ENCODE peak calls at places on chromosomes 11 and 22, in ten cellular contexts. M is HuH-7.5; T is nephron progenitor cell; B is CD4-positive, alpha-beta T cell; W is GM18507; X is fibroblast of lung; D is NCI-H2171; K is effector memory CD8-positive, alpha-beta T cell; Q is glutamatergic neuron; U is left ventricle myocardium superior. Y is an unnamed sample.

GRCh38 chr11:91158901-91159537 is 936.2 kb upstream of the CHORDC1 start:
- DNase-seq in X (peak), D (no peak), K (no peak), U (no peak), B (no peak), T (no peak), Q (no peak), M (no peak), W (no peak), Y (no peak)

GRCh38 chr22:47372111-47372581 is 609.7 kb downstream of the TBC1D22A start:
- DNase-seq in M (no peak), Q (no peak), X (no peak), B (no peak), D (no peak), K (no peak), U (no peak), W (no peak), T (no peak), Y (no peak)

GRCh38 chr22:23537421-23537820 is 42.7 kb downstream of the IGLL1 start:
- DNase-seq in D (no peak), X (no peak), K (no peak), B (no peak), W (no peak), M (no peak), U (no peak), T (no peak), Q (no peak), Y (peak)

GRCh38 chr11:84854498-84854880 is 772.7 kb downstream of the DLG2 start:
- DNase-seq in D (no peak), Q (no peak), T (no peak), K (no peak), U (no peak), W (no peak), M (no peak), B (no peak), X (no peak), Y (no peak)

GRCh38 chr11:134978388-134979088 is 566.5 kb upstream of the B3GAT1 start:
- DNase-seq in M (no peak), B (no peak), U (no peak), Q (no peak), W (no peak), K (no peak), D (no peak), T (no peak), X (no peak), Y (no peak)

GRCh38 chr11:113994077-113994954 is 19.4 kb downstream of the HTR3A start:
- DNase-seq in K (peak), D (no peak), T (peak), W (no peak), Q (peak), U (no peak), M (peak), X (peak), B (peak), Y (peak)

GRCh38 chr11:36141161-36141560 is 148.1 kb downstream of the COMMD9 start:
- DNase-seq in T (peak), W (no peak), U (no peak), Q (no peak), B (no peak), K (no peak), M (no peak), D (no peak), X (no peak), Y (no peak)

GRCh38 chr11:125300791-125301218 is 136.3 kb downstream of the PKNOX2 start:
- DNase-seq in K (no peak), T (no peak), U (peak), X (peak), B (no peak), D (no peak), W (no peak), M (no peak), Q (no peak), Y (no peak)

GRCh38 chr11:68010058-68011041 is at the start of gene ALDH3B1:
- DNase-seq in X (peak), M (peak), U (peak), K (no peak), T (peak), B (no peak), D (no peak), W (no peak), Q (peak), Y (peak)

GRCh38 chr11:61545341-61545740 is 35.5 kb downstream of the SYT7 start:
- DNase-seq in Q (no peak), X (no peak), W (peak), M (peak), U (no peak), T (no peak), D (no peak), K (no peak), B (no peak), Y (no peak)

GRCh38 chr11:130389315-130389935 is 39.0 kb downstream of the ADAMTS8 start:
- DNase-seq in K (peak), Q (no peak), M (no peak), W (no peak), B (no peak), T (no peak), D (no peak), X (peak), U (peak), Y (no peak)

GRCh38 chr22:31876156-31877035 is 67.9 kb upstream of the YWHAH start:
- DNase-seq in W (no peak), U (no peak), T (no peak), X (no peak), Q (no peak), M (no peak), K (no peak), B (no peak), D (no peak), Y (no peak)

GRCh38 chr22:41425704-41426365 is 20.8 kb downstream of the TOB2 start:
- DNase-seq in D (no peak), X (no peak), U (no peak), W (no peak), Q (no peak), K (no peak), M (no peak), T (no peak), B (no peak), Y (no peak)

GRCh38 chr11:21810650-21811049 is 382.2 kb upstream of the ANO5 start:
- DNase-seq in D (no peak), X (no peak), B (no peak), M (no peak), Q (no peak), K (no peak), U (no peak), T (no peak), W (no peak), Y (no peak)

GRCh38 chr11:65892661-65893317 is 2.3 kb downstream of the CCDC85B start:
- DNase-seq in M (no peak), U (peak), B (no peak), K (no peak), Q (no peak), T (no peak), D (no peak), X (no peak), W (no peak), Y (no peak)

GRCh38 chr11:12961615-12962014 is 47.5 kb upstream of the RASSF10 start:
- DNase-seq in Q (no peak), X (peak), U (no peak), B (no peak), T (no peak), K (no peak), D (no peak), M (no peak), W (no peak), Y (no peak)

GRCh38 chr11:74438681-74439080 is 28.7 kb downstream of the KCNE3 start:
- DNase-seq in M (no peak), B (no peak), D (no peak), K (no peak), U (no peak), X (no peak), T (no peak), Q (no peak), W (no peak), Y (no peak)

GRCh38 chr11:122103366-122103765 is 12.6 kb downstream of the BLID start:
- DNase-seq in B (no peak), Q (no peak), K (no peak), M (no peak), D (no peak), U (no peak), W (no peak), X (peak), T (no peak), Y (no peak)

GRCh38 chr11:76280151-76280881 is 74.0 kb upstream of the WNT11 start:
- DNase-seq in K (no peak), T (no peak), U (no peak), B (no peak), Q (no peak), M (no peak), X (no peak), D (no peak), W (no peak), Y (no peak)

GRCh38 chr11:79362821-79363220 is 78.0 kb downstream of the TENM4 start:
- DNase-seq in W (no peak), D (no peak), B (no peak), U (no peak), T (no peak), X (no peak), M (no peak), Q (no peak), K (no peak), Y (no peak)

GRCh38 chr11:1062075-1062820 is 12.4 kb upstream of the MUC2 start:
- DNase-seq in M (no peak), B (no peak), U (no peak), Q (no peak), W (no peak), X (no peak), T (no peak), K (no peak), D (no peak), Y (no peak)

GRCh38 chr22:19040581-19041402 is 81.4 kb downstream of the DGCR2 start:
- DNase-seq in T (no peak), X (no peak), U (no peak), K (no peak), B (no peak), W (no peak), M (no peak), D (no peak), Q (no peak), Y (no peak)

GRCh38 chr11:47932544-47932943 is 47.8 kb upstream of the PTPRJ start:
- DNase-seq in W (no peak), D (no peak), X (no peak), B (no peak), T (no peak), Q (no peak), K (no peak), M (no peak), U (no peak), Y (no peak)

GRCh38 chr22:22371031-22371541 is 126.5 kb downstream of the VPREB1 start:
- DNase-seq in X (no peak), Q (no peak), M (no peak), T (no peak), W (no peak), D (no peak), B (no peak), U (peak), K (no peak), Y (no peak)

GRCh38 chr11:13338437-13339069 is 61.0 kb downstream of the BMAL1 start:
- DNase-seq in B (no peak), Q (no peak), D (no peak), K (no peak), M (no peak), X (peak), T (no peak), W (no peak), U (no peak), Y (no peak)

GRCh38 chr22:39690901-39691620 is 120.5 kb downstream of the CACNA1I start:
- DNase-seq in M (no peak), Q (peak), K (no peak), W (no peak), B (no peak), U (no peak), T (peak), D (no peak), X (no peak), Y (peak)

GRCh38 chr22:49087163-49087562 is 740.5 kb downstream of the BRD1 start:
- DNase-seq in T (no peak), B (no peak), W (no peak), U (no peak), Q (no peak), M (no peak), X (no peak), K (no peak), D (peak), Y (no peak)